ENCODE peak calls at places on chromosome 5, in five cellular contexts. F is left ventricle myocardium superior, K is cardiac muscle cell, G is Calu3, E is hippocampal formation. A is an unnamed sample.
A peak's percentile ranks its signal among the peaks of the same experiment; 100 is the strongest.

GRCh38 chr5:13629218-13629617 is 315.3 kb downstream of the DNAH5 start:
- DNase-seq in F (no peak), K (no peak), G (no peak), E (no peak), A (no peak)

GRCh38 chr5:20678814-20679298 is 690.9 kb upstream of the CDH18 start:
- DNase-seq in F (no peak), K (peak; percentile 93), G (no peak), E (no peak), A (no peak)

GRCh38 chr5:54844905-54845566 is 140.4 kb downstream of the ESM1 start:
- DNase-seq in F (no peak), K (peak; percentile 79), G (no peak), E (no peak), A (peak; percentile 63)

GRCh38 chr5:31270396-31270795 is 76.9 kb downstream of the CDH6 start:
- DNase-seq in F (no peak), K (peak; percentile 24), G (peak; percentile 19), E (no peak), A (peak; percentile 9)

GRCh38 chr5:170632985-170633234 is 129.1 kb downstream of the KCNIP1 start:
- DNase-seq in F (peak; percentile 74), K (no peak), G (peak; percentile 83), E (peak; percentile 41), A (no peak)

GRCh38 chr5:11719888-11720481 is 184.3 kb downstream of the CTNND2 start:
- DNase-seq in F (peak; percentile 49), K (no peak), G (peak; percentile 73), E (peak; percentile 63), A (no peak)

GRCh38 chr5:60959156-60959555 is 14.2 kb downstream of the NDUFAF2 start:
- DNase-seq in F (no peak), K (peak; percentile 50), G (no peak), E (no peak), A (peak; percentile 57)

GRCh38 chr5:99814311-99815063 is 720.7 kb upstream of the FAM174A start:
- DNase-seq in F (no peak), K (no peak), G (no peak), E (no peak), A (no peak)

GRCh38 chr5:153659337-153659736 is 168.9 kb downstream of the GRIA1 start:
- DNase-seq in F (no peak), K (peak; percentile 73), G (no peak), E (no peak), A (peak; percentile 19)

GRCh38 chr5:31412324-31412723 is 119.6 kb downstream of the DROSHA start:
- DNase-seq in F (no peak), K (peak; percentile 21), G (no peak), E (no peak), A (peak; percentile 79)